ENCODE peak calls at places on chromosomes 2 and 18, in seven cellular contexts. One of them, this sample, is unnamed.

GRCh38 chr2:169768262-169768995 is 30.2 kb upstream of the SSB start:
- DNase-seq in HCT116: no peak
- DNase-seq in uterus: peak; percentile 16
- DNase-seq in endodermal cell: no peak
- DNase-seq in tibial nerve: no peak
- DNase-seq in A673: no peak
- DNase-seq in sigmoid colon: no peak
- DNase-seq in this sample: no peak

GRCh38 chr18:70288171-70288850 is 534 bp upstream of the SOCS6 start:
- DNase-seq in A673: peak; percentile 51
- DNase-seq in HCT116: no peak
- DNase-seq in endodermal cell: peak; percentile 79
- DNase-seq in sigmoid colon: peak; percentile 78
- DNase-seq in tibial nerve: no peak
- DNase-seq in uterus: peak; percentile 44
- DNase-seq in this sample: peak; percentile 76

GRCh38 chr18:57657566-57657965 is 35.9 kb upstream of the NARS1 start:
- DNase-seq in endodermal cell: no peak
- DNase-seq in A673: no peak
- DNase-seq in sigmoid colon: no peak
- DNase-seq in HCT116: no peak
- DNase-seq in uterus: no peak
- DNase-seq in tibial nerve: no peak
- DNase-seq in this sample: no peak

GRCh38 chr18:77461062-77461693 is 211.5 kb downstream of the GALR1 start:
- DNase-seq in tibial nerve: no peak
- DNase-seq in A673: no peak
- DNase-seq in uterus: peak; percentile 59
- DNase-seq in HCT116: no peak
- DNase-seq in sigmoid colon: no peak
- DNase-seq in endodermal cell: peak; percentile 76
- DNase-seq in this sample: no peak

GRCh38 chr18:33288082-33288716 is 152.3 kb downstream of the CCDC178 start:
- DNase-seq in tibial nerve: no peak
- DNase-seq in sigmoid colon: no peak
- DNase-seq in uterus: no peak
- DNase-seq in HCT116: no peak
- DNase-seq in endodermal cell: no peak
- DNase-seq in A673: no peak
- DNase-seq in this sample: no peak

GRCh38 chr2:66494708-66495107 is 59.8 kb downstream of the MEIS1 start:
- DNase-seq in uterus: peak; percentile 74
- DNase-seq in A673: no peak
- DNase-seq in endodermal cell: no peak
- DNase-seq in HCT116: no peak
- DNase-seq in sigmoid colon: peak; percentile 86
- DNase-seq in tibial nerve: no peak
- DNase-seq in this sample: no peak

GRCh38 chr2:152155209-152155608 is 20.4 kb downstream of the STAM2 start:
- DNase-seq in endodermal cell: no peak
- DNase-seq in A673: no peak
- DNase-seq in sigmoid colon: no peak
- DNase-seq in HCT116: no peak
- DNase-seq in tibial nerve: no peak
- DNase-seq in uterus: no peak
- DNase-seq in this sample: no peak

GRCh38 chr2:238169021-238169707 is 10.4 kb downstream of the ERFE start:
- DNase-seq in sigmoid colon: peak; percentile 84
- DNase-seq in endodermal cell: no peak
- DNase-seq in A673: peak; percentile 50
- DNase-seq in tibial nerve: peak; percentile 59
- DNase-seq in HCT116: no peak
- DNase-seq in uterus: peak; percentile 45
- DNase-seq in this sample: peak; percentile 71

GRCh38 chr2:202771741-202772470 is 99.7 kb downstream of the ICA1L start:
- DNase-seq in endodermal cell: no peak
- DNase-seq in A673: no peak
- DNase-seq in tibial nerve: no peak
- DNase-seq in sigmoid colon: no peak
- DNase-seq in HCT116: no peak
- DNase-seq in uterus: peak; percentile 49
- DNase-seq in this sample: no peak

GRCh38 chr2:195486987-195487644 is 169.9 kb upstream of the SLC39A10 start:
- DNase-seq in sigmoid colon: no peak
- DNase-seq in uterus: no peak
- DNase-seq in HCT116: peak; percentile 7
- DNase-seq in tibial nerve: no peak
- DNase-seq in endodermal cell: no peak
- DNase-seq in A673: peak; percentile 94
- DNase-seq in this sample: no peak

GRCh38 chr2:156565066-156565710 is 129.0 kb downstream of the GPD2 start:
- DNase-seq in endodermal cell: no peak
- DNase-seq in uterus: no peak
- DNase-seq in sigmoid colon: no peak
- DNase-seq in A673: no peak
- DNase-seq in HCT116: no peak
- DNase-seq in tibial nerve: no peak
- DNase-seq in this sample: no peak

GRCh38 chr2:158723311-158723838 is 71.7 kb upstream of the DAPL1 start:
- DNase-seq in A673: no peak
- DNase-seq in tibial nerve: no peak
- DNase-seq in uterus: no peak
- DNase-seq in HCT116: no peak
- DNase-seq in endodermal cell: peak; percentile 38
- DNase-seq in sigmoid colon: no peak
- DNase-seq in this sample: no peak

GRCh38 chr2:219167997-219168396 is 1.8 kb downstream of the SLC23A3 start:
- DNase-seq in uterus: no peak
- DNase-seq in endodermal cell: no peak
- DNase-seq in A673: no peak
- DNase-seq in tibial nerve: no peak
- DNase-seq in HCT116: no peak
- DNase-seq in sigmoid colon: no peak
- DNase-seq in this sample: no peak

GRCh38 chr18:23619388-23619873 is 33.1 kb upstream of the NPC1 start:
- DNase-seq in tibial nerve: no peak
- DNase-seq in endodermal cell: no peak
- DNase-seq in HCT116: no peak
- DNase-seq in A673: no peak
- DNase-seq in uterus: peak; percentile 56
- DNase-seq in sigmoid colon: no peak
- DNase-seq in this sample: no peak

GRCh38 chr2:152617464-152618187 is 99.6 kb downstream of the PRPF40A start:
- DNase-seq in endodermal cell: no peak
- DNase-seq in sigmoid colon: no peak
- DNase-seq in HCT116: no peak
- DNase-seq in uterus: no peak
- DNase-seq in tibial nerve: no peak
- DNase-seq in A673: no peak
- DNase-seq in this sample: peak; percentile 3

GRCh38 chr18:50189160-50189559 is 5.8 kb downstream of the MYO5B start:
- DNase-seq in HCT116: no peak
- DNase-seq in A673: no peak
- DNase-seq in endodermal cell: no peak
- DNase-seq in tibial nerve: no peak
- DNase-seq in uterus: no peak
- DNase-seq in sigmoid colon: no peak
- DNase-seq in this sample: no peak

GRCh38 chr2:98333922-98334321 is 12.3 kb upstream of the CNGA3 start:
- DNase-seq in sigmoid colon: no peak
- DNase-seq in A673: no peak
- DNase-seq in endodermal cell: no peak
- DNase-seq in HCT116: no peak
- DNase-seq in tibial nerve: no peak
- DNase-seq in uterus: no peak
- DNase-seq in this sample: no peak

GRCh38 chr2:218006741-218007140 is 3.9 kb upstream of the TNS1 start:
- DNase-seq in sigmoid colon: no peak
- DNase-seq in tibial nerve: no peak
- DNase-seq in endodermal cell: no peak
- DNase-seq in HCT116: no peak
- DNase-seq in A673: no peak
- DNase-seq in uterus: peak; percentile 43
- DNase-seq in this sample: no peak

DNA sequence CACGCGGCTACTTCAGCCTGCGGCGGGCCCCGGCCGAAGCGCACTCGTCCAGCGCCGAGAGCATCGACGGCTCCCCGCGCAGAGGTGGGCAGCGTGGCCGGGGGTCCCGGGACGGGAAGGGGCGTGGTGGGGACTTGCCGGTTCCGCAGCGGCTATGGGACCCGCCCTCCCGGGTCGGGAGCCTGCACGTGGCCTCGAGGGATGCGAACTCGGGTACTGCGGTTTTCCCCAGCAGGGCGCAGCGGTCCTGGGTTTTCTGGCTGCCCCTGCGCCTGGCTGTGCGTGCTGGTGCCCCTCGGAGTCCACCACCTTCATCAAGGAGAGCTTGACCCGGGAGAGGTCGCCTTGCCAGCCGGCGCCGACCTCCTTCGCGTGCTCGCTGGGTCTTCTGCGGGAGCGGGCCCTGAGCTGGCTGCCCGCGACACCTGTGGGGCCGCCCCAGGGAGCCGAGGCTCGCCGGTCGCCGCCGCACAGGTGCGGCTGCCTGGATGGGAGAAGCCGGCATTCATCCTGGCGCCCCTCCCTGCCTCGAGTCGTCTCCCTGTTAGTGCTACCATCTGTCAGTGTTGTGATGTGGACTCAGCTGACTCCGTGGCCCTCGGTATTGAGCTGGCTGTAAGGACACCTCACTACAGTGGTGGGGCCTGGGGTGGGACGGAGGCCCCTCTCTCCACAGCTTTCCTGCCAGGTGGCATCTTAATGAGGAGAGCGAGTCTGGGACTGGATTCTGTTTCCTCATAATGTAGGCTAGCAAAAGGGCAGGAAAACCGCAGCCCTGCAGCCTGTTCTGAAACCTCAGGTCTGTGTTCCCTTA is 177.3 kb downstream of the AGAP1 start:
- DNase-seq in A673: no peak
- DNase-seq in HCT116: no peak
- DNase-seq in sigmoid colon: peak; percentile 68
- DNase-seq in uterus: no peak
- DNase-seq in endodermal cell: peak; percentile 64
- DNase-seq in tibial nerve: no peak
- DNase-seq in this sample: no peak
- TF ChIP-seq CTCF in A673: no peak
- TF ChIP-seq CTCF in HCT116: no peak
- TF ChIP-seq CTCF in sigmoid colon: no peak
- TF ChIP-seq CTCF in uterus: no peak
- TF ChIP-seq CTCF in endodermal cell: no peak
- TF ChIP-seq CTCF in tibial nerve: no peak
- TF ChIP-seq CTCF in this sample: no peak

DNA sequence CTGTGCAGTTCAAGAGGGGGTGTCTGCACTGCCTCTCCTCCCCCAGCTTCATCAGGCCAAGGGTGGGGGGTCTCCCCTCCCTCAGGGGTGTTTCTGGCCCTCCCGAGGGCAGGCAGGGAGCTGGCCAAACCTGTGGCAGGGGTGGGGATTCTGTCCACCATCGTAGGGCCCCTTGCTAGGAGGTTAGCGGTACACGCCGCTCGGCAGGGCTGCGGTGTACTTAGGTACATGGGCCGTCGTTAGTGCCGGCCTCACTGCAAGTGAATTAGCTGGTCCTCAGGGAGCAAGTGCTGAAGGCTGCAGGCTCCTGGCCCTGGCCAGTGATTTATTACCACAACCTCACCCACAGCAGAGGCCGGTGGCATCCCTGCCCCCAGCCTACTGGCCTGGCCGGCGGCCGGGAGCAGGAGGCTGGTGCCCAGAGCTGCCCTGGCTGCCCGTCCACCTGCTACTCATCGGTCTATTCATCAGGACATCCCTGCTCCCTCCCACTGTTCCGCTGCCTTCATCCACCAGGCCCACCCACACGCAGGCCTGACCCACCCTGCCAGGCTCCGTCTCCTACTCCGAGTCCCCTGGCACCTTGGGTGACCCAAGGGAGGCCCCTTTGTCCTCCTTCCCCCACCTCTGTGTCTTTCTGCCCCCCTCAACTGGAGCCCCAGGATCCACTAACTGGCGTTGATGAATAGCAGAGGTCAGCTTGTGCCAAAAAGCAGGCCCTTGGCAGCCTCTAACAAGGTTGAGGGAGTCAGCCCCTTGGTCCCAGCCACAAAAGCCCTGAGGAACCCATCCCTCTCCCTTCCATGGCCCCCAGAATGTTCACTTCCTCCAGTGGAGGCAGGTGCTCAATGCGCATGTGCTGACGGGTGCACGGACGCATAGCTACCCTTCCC is 19.5 kb upstream of the PTMA start:
- DNase-seq in sigmoid colon: no peak
- DNase-seq in uterus: no peak
- DNase-seq in endodermal cell: no peak
- DNase-seq in A673: no peak
- DNase-seq in tibial nerve: no peak
- DNase-seq in HCT116: no peak
- DNase-seq in this sample: no peak
- H3K27ac ChIP-seq in sigmoid colon: no peak overlapping the region
- H3K27ac ChIP-seq in uterus: no peak overlapping the region
- H3K27ac ChIP-seq in endodermal cell: peak overlapping the region; percentile 32
- H3K27ac ChIP-seq in A673: no peak overlapping the region
- H3K27ac ChIP-seq in tibial nerve: no peak overlapping the region
- H3K27ac ChIP-seq in HCT116: no peak overlapping the region
- H3K27ac ChIP-seq in this sample: no peak overlapping the region

DNA sequence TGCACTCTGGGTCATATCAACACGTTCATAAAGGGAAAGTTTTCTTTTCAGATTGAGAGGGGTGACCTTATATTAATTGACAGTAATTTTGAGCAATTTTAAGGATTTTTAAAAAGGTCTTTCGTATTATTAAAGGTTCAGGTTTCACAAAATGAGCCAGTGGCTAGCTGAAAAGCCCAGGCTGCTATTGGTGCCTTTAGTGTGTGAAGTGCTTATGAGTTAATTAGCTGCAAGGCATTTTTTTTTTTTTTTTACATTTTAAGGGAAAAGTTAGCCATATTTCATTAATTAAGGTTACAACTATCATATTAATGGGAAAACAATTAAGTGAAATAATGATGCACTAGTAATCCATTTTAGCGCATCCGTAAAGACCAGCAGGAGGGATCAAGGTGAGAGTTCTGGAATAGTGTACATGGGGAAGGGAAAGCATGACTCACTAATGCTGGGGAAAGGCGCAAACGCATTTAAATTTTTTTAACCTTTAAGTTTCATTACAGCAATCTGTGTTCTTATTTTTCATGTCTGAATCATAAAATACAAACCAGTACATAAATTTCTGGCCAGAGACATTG is 200.0 kb downstream of the ZNF407 start:
- DNase-seq in sigmoid colon: no peak
- DNase-seq in endodermal cell: no peak
- DNase-seq in A673: no peak
- DNase-seq in tibial nerve: no peak
- DNase-seq in HCT116: peak; percentile 28
- DNase-seq in uterus: no peak
- DNase-seq in this sample: no peak
- H3K4me3 ChIP-seq in sigmoid colon: no peak overlapping the region
- H3K4me3 ChIP-seq in endodermal cell: no peak overlapping the region
- H3K4me3 ChIP-seq in A673: no peak overlapping the region
- H3K4me3 ChIP-seq in tibial nerve: no peak overlapping the region
- H3K4me3 ChIP-seq in HCT116: no peak overlapping the region
- H3K4me3 ChIP-seq in uterus: no peak overlapping the region
- H3K4me3 ChIP-seq in this sample: no peak overlapping the region

DNA sequence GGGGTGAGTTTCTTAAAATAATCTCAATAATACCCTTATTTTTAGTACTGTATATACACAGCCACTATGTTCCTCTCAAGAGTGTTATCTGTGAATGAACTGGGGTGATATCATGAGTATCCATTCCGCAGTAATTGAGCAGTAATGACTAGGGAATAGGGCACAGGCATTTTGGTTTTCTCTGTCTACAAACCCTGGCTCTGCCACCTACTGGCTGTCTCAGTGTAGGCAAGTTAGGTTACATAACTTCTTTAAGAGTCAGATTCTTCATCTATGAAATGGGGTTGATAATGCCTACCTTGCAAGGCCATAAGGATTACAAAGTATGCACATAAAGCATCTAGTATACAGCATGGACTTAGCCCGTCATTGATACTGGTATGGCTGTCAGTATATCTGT is 555.8 kb downstream of the NRXN1 start:
- DNase-seq in endodermal cell: peak; percentile 55
- DNase-seq in sigmoid colon: no peak
- DNase-seq in HCT116: no peak
- DNase-seq in tibial nerve: no peak
- DNase-seq in uterus: no peak
- DNase-seq in A673: peak; percentile 18
- DNase-seq in this sample: no peak
- TF ChIP-seq CTCF in endodermal cell: peak; percentile 76
- TF ChIP-seq CTCF in sigmoid colon: no peak
- TF ChIP-seq CTCF in HCT116: no peak
- TF ChIP-seq CTCF in tibial nerve: no peak
- TF ChIP-seq CTCF in uterus: no peak
- TF ChIP-seq CTCF in A673: peak; percentile 49
- TF ChIP-seq CTCF in this sample: no peak